ENCODE peak calls at places on chromosome 14, in eight cellular contexts. A is retinal pigment epithelial cell, U is adrenal gland, V is brain microvascular endothelial cell, K is thoracic aorta, S is IMR-90, M is fibroblast of lung, D is cardiac fibroblast. O is an unnamed sample.

GRCh38 chr14:96424104-96424989 is 32.4 kb downstream of the AK7 start:
- DNase-seq in V (peak; percentile 67), D (peak; percentile 84), M (peak; percentile 83), U (peak; percentile 20), K (no peak), S (peak; percentile 74), A (peak; percentile 26), O (peak; percentile 41)

GRCh38 chr14:94143711-94144110 is 14.3 kb upstream of the IFI27L2 start:
- DNase-seq in S (no peak), A (no peak), M (no peak), U (no peak), K (no peak), D (no peak), V (no peak), O (no peak)

GRCh38 chr14:35952584-35952983 is 126.4 kb downstream of the BRMS1L start:
- DNase-seq in M (no peak), U (no peak), S (no peak), K (no peak), V (no peak), D (no peak), A (no peak), O (no peak)

GRCh38 chr14:97458302-97459137 is 661.3 kb downstream of the VRK1 start:
- DNase-seq in D (no peak), S (no peak), K (no peak), U (no peak), A (no peak), V (no peak), M (no peak), O (peak; percentile 90)

GRCh38 chr14:90788031-90788430 is 28.2 kb downstream of the TTC7B start:
- DNase-seq in A (no peak), K (no peak), D (no peak), S (no peak), M (no peak), V (no peak), U (no peak), O (no peak)

GRCh38 chr14:51182166-51182565 is 57.9 kb upstream of the TMX1 start:
- DNase-seq in D (peak; percentile 92), U (no peak), V (no peak), K (no peak), S (no peak), A (peak; percentile 73), M (peak; percentile 81), O (no peak)

GRCh38 chr14:86961106-86961716 is 1031.8 kb downstream of the GALC start:
- DNase-seq in K (no peak), A (no peak), U (no peak), S (peak; percentile 3), D (peak; percentile 1), M (peak; percentile 6), V (no peak), O (no peak)

GRCh38 chr14:106551265-106551664 is 1024.9 kb downstream of the TMEM121 start:
- DNase-seq in U (no peak), V (no peak), D (no peak), A (no peak), K (no peak), S (no peak), M (no peak), O (peak; percentile 26)

GRCh38 chr14:81234268-81234667 is 13.5 kb upstream of the GTF2A1 start:
- DNase-seq in K (no peak), M (peak; percentile 14), A (peak; percentile 54), S (no peak), V (no peak), D (peak; percentile 25), U (no peak), O (no peak)

GRCh38 chr14:92985521-92985920 is 62.6 kb downstream of the CHGA start:
- DNase-seq in A (no peak), M (no peak), V (no peak), K (no peak), D (no peak), U (no peak), S (no peak), O (no peak)

GRCh38 chr14:51576899-51577298 is 74.8 kb upstream of the FRMD6 start:
- DNase-seq in K (no peak), U (no peak), D (peak; percentile 83), S (peak; percentile 61), M (peak; percentile 47), V (peak; percentile 60), A (no peak), O (no peak)

GRCh38 chr14:50984061-50984710 is 39.9 kb upstream of the PYGL start:
- DNase-seq in V (no peak), D (no peak), M (no peak), S (no peak), A (no peak), K (no peak), U (no peak), O (no peak)

GRCh38 chr14:63682727-63683593 is 41.3 kb upstream of the WDR89 start:
- DNase-seq in D (no peak), K (no peak), V (no peak), M (no peak), A (no peak), U (no peak), S (no peak), O (no peak)

GRCh38 chr14:51651388-51652167 is at the start of gene FRMD6:
- DNase-seq in M (peak; percentile 87), D (peak; percentile 90), A (peak; percentile 46), S (peak; percentile 90), U (peak; percentile 88), K (peak; percentile 54), V (peak; percentile 90), O (peak; percentile 82)

GRCh38 chr14:75647650-75648049 is 13.0 kb downstream of the ERG28 start:
- DNase-seq in K (no peak), D (peak; percentile 72), S (peak; percentile 26), V (peak; percentile 24), A (no peak), M (peak; percentile 76), U (no peak), O (no peak)

GRCh38 chr14:20662968-20663731 is 21.2 kb upstream of the RNASE4 start:
- DNase-seq in D (peak; percentile 90), S (peak; percentile 55), A (no peak), U (peak; percentile 29), V (peak; percentile 88), M (peak; percentile 61), K (no peak), O (peak; percentile 93)

GRCh38 chr14:69375182-69375581 is 22.9 kb downstream of the ERH start:
- DNase-seq in S (no peak), D (no peak), V (no peak), A (no peak), K (no peak), M (no peak), U (no peak), O (no peak)

GRCh38 chr14:104464907-104465306 is 114.7 kb upstream of the C14orf180 start:
- DNase-seq in D (no peak), M (no peak), S (no peak), U (no peak), A (no peak), K (no peak), V (no peak), O (no peak)
- TF ChIP-seq CTCF in D (no peak), M (no peak), S (no peak), U (no peak), A (no peak), K (no peak), V (no peak), O (no peak)

DNA sequence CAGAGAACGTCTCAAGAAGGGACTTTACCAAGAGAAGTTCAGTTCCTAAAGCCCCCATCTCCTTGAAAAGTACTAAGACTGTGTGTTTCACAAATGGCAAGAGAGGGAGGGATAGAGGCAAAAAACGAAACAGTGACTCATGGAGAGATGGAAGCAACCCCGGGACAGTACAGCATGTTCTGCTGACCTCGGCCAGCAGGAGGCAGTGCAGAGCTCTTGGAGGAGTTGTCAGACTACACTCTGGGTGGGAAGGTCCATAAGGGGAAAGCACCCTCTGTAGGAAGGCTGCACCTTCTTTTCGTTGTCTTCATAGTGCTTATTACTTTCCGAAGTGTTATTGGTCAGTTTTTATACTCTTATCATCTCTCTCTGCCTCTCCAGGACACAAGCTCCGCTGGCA is 525.2 kb upstream of the CCDC196 start:
- DNase-seq in K (no peak), M (peak; percentile 11), V (peak; percentile 3), A (no peak), D (peak; percentile 72), U (peak; percentile 50), S (peak; percentile 7), O (peak; percentile 88)
- TF ChIP-seq CTCF in K (no peak), M (peak; percentile 44), V (peak; percentile 76), A (peak; percentile 71), D (peak; percentile 69), U (peak; percentile 61), S (peak; percentile 42), O (peak; percentile 80)

DNA sequence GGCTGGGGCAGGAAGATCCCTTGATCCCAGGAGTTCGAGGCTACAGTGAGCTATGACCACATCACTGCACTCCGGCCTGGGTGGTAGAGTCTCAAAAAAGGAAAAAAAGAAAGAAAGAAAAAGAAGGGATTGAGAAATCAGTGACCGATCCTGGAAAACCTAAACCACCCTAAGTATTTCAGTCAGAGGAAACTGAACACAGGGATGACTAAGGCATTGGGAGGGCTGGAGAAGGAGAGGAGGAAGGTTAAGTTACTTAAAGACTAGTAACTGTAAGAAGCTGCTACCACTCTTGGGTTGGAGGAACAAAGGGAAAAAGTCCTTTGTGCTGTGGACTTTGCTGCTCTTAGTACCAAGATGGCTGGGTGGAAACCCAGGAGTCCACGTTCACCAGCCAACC is 10.6 kb downstream of the HHIPL1 start:
- DNase-seq in A (no peak), V (no peak), M (peak; percentile 30), S (peak; percentile 71), K (no peak), U (no peak), D (peak; percentile 45), O (no peak)
- TF ChIP-seq CTCF in A (no peak), V (no peak), M (no peak), S (no peak), K (no peak), U (no peak), D (no peak), O (no peak)

GRCh38 chr14:49460647-49461046 is 125.5 kb downstream of the RPS29 start:
- DNase-seq in D (no peak), M (no peak), S (no peak), U (no peak), V (no peak), K (no peak), A (no peak), O (no peak)

GRCh38 chr14:49463146-49463545 is 123.0 kb downstream of the RPS29 start:
- DNase-seq in S (no peak), U (no peak), D (no peak), A (no peak), K (no peak), V (no peak), M (no peak), O (no peak)

GRCh38 chr14:49461529-49462401 is 124.4 kb downstream of the RPS29 start:
- DNase-seq in S (peak; percentile 81), M (peak; percentile 86), U (peak; percentile 59), K (peak; percentile 15), A (no peak), V (peak; percentile 80), D (peak; percentile 89), O (peak; percentile 82)

GRCh38 chr14:49467091-49467490 is 119.1 kb downstream of the RPS29 start:
- DNase-seq in M (no peak), K (no peak), V (no peak), U (no peak), S (no peak), A (no peak), D (no peak), O (no peak)

DNA sequence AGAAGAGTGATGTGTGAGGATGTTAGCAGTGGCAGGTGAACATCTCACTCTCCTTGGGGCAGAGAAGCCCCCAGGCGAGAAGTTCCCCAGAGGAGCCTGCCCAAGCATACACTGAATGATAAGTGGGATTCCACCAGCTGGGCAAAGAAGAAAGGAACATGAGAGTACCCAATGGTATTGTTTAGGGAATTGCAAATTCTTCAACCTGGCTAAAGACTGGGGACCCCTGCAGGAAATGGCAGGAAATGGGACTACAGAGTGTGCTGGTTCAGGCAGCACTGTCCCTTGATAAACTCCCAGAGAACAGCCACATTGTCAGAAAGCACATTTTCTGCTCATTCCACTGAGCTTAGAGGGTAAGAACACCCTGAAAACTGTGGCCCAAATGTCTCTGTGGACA is 121.3 kb downstream of the RPS29 start:
- DNase-seq in M (no peak), A (no peak), K (no peak), S (no peak), U (no peak), V (no peak), D (peak; percentile 3), O (no peak)
- TF ChIP-seq CTCF in M (no peak), A (peak; percentile 45), K (no peak), S (peak; percentile 12), U (no peak), V (peak; percentile 48), D (peak; percentile 25), O (peak; percentile 22)